ENCODE peak calls at places on chromosome 16, in seven cellular contexts. A is lung, L is HAP-1, C is thoracic aorta, V is cardiac fibroblast, Z is mesendoderm, Y is body of pancreas. R is an unnamed sample.

GRCh38 chr16:19809121-19809635 is 75.5 kb downstream of the GPRC5B start:
- DNase-seq in Y (peak; percentile 51), C (no peak), A (no peak), V (no peak), Z (peak; percentile 13), L (no peak), R (no peak)

GRCh38 chr16:2498531-2499253 is 15.1 kb upstream of the ATP6V0C start:
- DNase-seq in A (peak; percentile 71), V (no peak), L (no peak), Y (peak; percentile 63), Z (no peak), C (no peak), R (peak; percentile 88)

GRCh38 chr16:17171250-17172143 is 299.3 kb downstream of the XYLT1 start:
- DNase-seq in C (no peak), A (no peak), Z (no peak), V (no peak), L (no peak), Y (peak; percentile 19), R (no peak)

GRCh38 chr16:67661864-67662652 is 1.3 kb downstream of the PARD6A start:
- DNase-seq in A (no peak), L (no peak), Z (no peak), Y (no peak), V (no peak), C (no peak), R (peak; percentile 66)

GRCh38 chr16:74556375-74556922 is 50.5 kb downstream of the GLG1 start:
- DNase-seq in V (no peak), Y (no peak), L (no peak), C (no peak), A (no peak), Z (peak; percentile 65), R (no peak)

GRCh38 chr16:12155235-12155634 is 178.7 kb downstream of the SNX29 start:
- DNase-seq in Y (no peak), L (no peak), V (no peak), A (no peak), Z (no peak), C (no peak), R (no peak)

GRCh38 chr16:89155184-89155679 is 16.3 kb upstream of the CDH15 start:
- DNase-seq in Z (no peak), V (peak; percentile 93), C (peak; percentile 18), A (peak; percentile 68), L (no peak), Y (peak; percentile 38), R (peak; percentile 79)

GRCh38 chr16:85384831-85385462 is 228.2 kb upstream of the GSE1 start:
- DNase-seq in L (no peak), V (no peak), Z (no peak), A (no peak), C (no peak), Y (no peak), R (no peak)

GRCh38 chr16:47053895-47054294 is 80.4 kb upstream of the DNAJA2 start:
- DNase-seq in Z (no peak), A (no peak), C (no peak), Y (no peak), L (no peak), V (no peak), R (no peak)

GRCh38 chr16:81697886-81698635 is 81.0 kb upstream of the PLCG2 start:
- DNase-seq in L (no peak), V (peak; percentile 53), A (no peak), C (no peak), Z (no peak), Y (no peak), R (no peak)

GRCh38 chr16:28063047-28063521 is 430 bp downstream of the GSG1L start:
- DNase-seq in Y (no peak), L (no peak), V (no peak), A (no peak), C (no peak), Z (peak; percentile 21), R (no peak)
- H3K4me3 ChIP-seq in Y (no peak overlapping the region), L (no peak overlapping the region), V (no peak overlapping the region), A (no peak overlapping the region), C (peak overlapping the region; percentile 72), Z (no peak overlapping the region), R (peak overlapping the region; percentile 49)

GRCh38 chr16:1416521-1416941 is 2.0 kb upstream of the UNKL start:
- DNase-seq in V (no peak), A (no peak), Z (peak; percentile 71), C (no peak), Y (no peak), L (no peak), R (no peak)

GRCh38 chr16:1414532-1415265 is at the start of gene UNKL:
- DNase-seq in Z (peak; percentile 64), L (peak; percentile 86), V (peak; percentile 71), A (peak; percentile 74), C (no peak), Y (peak; percentile 79), R (peak; percentile 82)

GRCh38 chr16:1408171-1408837 is 6.2 kb downstream of the UNKL start:
- DNase-seq in Y (peak; percentile 94), V (peak; percentile 93), A (peak; percentile 95), Z (peak; percentile 85), L (peak; percentile 96), C (peak; percentile 79), R (peak; percentile 96)

GRCh38 chr16:1412847-1413246 is 1.7 kb downstream of the UNKL start:
- DNase-seq in Z (no peak), V (no peak), L (no peak), A (no peak), C (no peak), Y (no peak), R (no peak)

GRCh38 chr16:1413684-1414531 is 596 bp downstream of the UNKL start:
- DNase-seq in L (peak; percentile 71), V (peak; percentile 66), Z (peak; percentile 86), C (no peak), Y (peak; percentile 52), A (peak; percentile 55), R (no peak)
- H3K4me3 ChIP-seq in L (peak overlapping the region; percentile 62), V (peak overlapping the region; percentile 87), Z (peak overlapping the region; percentile 58), C (peak overlapping the region; percentile 99), Y (peak overlapping the region; percentile 90), A (peak overlapping the region; percentile 95), R (peak overlapping the region; percentile 97)

GRCh38 chr16:3963886-3964685 is 83.6 kb upstream of the CREBBP start:
- DNase-seq in A (no peak), V (no peak), Y (no peak), Z (no peak), L (no peak), C (no peak), R (no peak)

GRCh38 chr16:3963203-3963602 is 82.7 kb upstream of the CREBBP start:
- DNase-seq in L (no peak), Z (peak; percentile 22), Y (no peak), C (no peak), A (no peak), V (peak; percentile 22), R (no peak)

GRCh38 chr16:3959148-3959547 is 78.6 kb upstream of the CREBBP start:
- DNase-seq in Z (no peak), Y (peak; percentile 38), C (no peak), A (peak; percentile 67), V (peak; percentile 81), L (no peak), R (no peak)

GRCh38 chr16:3960049-3960809 is 79.7 kb upstream of the CREBBP start:
- DNase-seq in V (no peak), Y (no peak), Z (no peak), L (no peak), C (no peak), A (no peak), R (no peak)

DNA sequence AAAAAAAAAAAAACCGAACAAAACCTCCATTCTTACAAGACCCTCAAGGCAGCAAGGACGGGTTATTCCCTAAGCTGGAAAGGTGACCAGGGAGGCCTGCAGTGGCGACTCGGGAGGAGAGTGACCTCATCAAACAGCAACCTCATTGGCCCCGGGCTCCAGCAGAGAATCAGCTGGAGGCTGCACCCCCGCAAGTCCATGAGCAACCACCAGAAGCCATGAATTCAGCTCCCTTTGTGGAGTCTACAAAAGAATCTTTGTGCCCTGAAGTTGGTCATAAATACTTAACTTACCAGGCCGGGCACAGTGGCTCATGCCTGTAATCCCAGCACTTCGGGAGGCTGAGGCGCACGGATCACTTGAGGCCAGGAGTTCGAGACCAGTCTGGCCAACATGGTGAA is 80.9 kb upstream of the CREBBP start:
- DNase-seq in C (no peak), Y (peak; percentile 61), L (peak; percentile 54), A (no peak), V (no peak), Z (peak; percentile 48), R (no peak)
- H3K4me3 ChIP-seq in C (peak overlapping the region; percentile 76), Y (no peak overlapping the region), L (no peak overlapping the region), A (no peak overlapping the region), V (no peak overlapping the region), Z (no peak overlapping the region), R (peak overlapping the region; percentile 48)

GRCh38 chr16:59324462-59324861 is 590.3 kb upstream of the GOT2 start:
- DNase-seq in Z (no peak), V (no peak), Y (no peak), A (no peak), C (no peak), L (no peak), R (no peak)
- H3K4me3 ChIP-seq in Z (no peak overlapping the region), V (no peak overlapping the region), Y (no peak overlapping the region), A (no peak overlapping the region), C (no peak overlapping the region), L (no peak overlapping the region), R (no peak overlapping the region)

GRCh38 chr16:49858200-49859129 is 2.6 kb upstream of the ZNF423 start:
- DNase-seq in V (peak; percentile 75), C (peak; percentile 61), Y (peak; percentile 65), A (peak; percentile 37), Z (peak; percentile 53), L (peak; percentile 61), R (no peak)
- H3K4me3 ChIP-seq in V (peak overlapping the region; percentile 48), C (peak overlapping the region; percentile 97), Y (peak overlapping the region; percentile 74), A (peak overlapping the region; percentile 34), Z (peak overlapping the region; percentile 28), L (peak overlapping the region; percentile 42), R (peak overlapping the region; percentile 79)

GRCh38 chr16:80125677-80126076 is 415.1 kb upstream of the DYNLRB2 start:
- DNase-seq in Y (no peak), A (no peak), L (no peak), V (no peak), C (no peak), Z (no peak), R (peak; percentile 62)

GRCh38 chr16:80129791-80130190 is 411.0 kb upstream of the DYNLRB2 start:
- DNase-seq in L (no peak), Z (peak; percentile 95), C (no peak), V (no peak), A (no peak), Y (no peak), R (no peak)
- H3K4me3 ChIP-seq in L (no peak overlapping the region), Z (no peak overlapping the region), C (no peak overlapping the region), V (no peak overlapping the region), A (no peak overlapping the region), Y (no peak overlapping the region), R (no peak overlapping the region)